ENCODE peak calls at places on chromosomes 13 and 19, in seven cellular contexts. W, V, D, B, Z, A and N are unnamed samples.

GRCh38 chr19:16134510-16134909 is 9.0 kb upstream of the HSH2D start:
- DNase-seq in D (no peak), Z (no peak), A (no peak), W (no peak), V (no peak), B (no peak), N (no peak)

GRCh38 chr13:35857769-35858168 is 273.4 kb downstream of the DCLK1 start:
- DNase-seq in Z (no peak), V (peak; percentile 42), B (no peak), W (no peak), A (no peak), D (peak; percentile 23), N (no peak)

GRCh38 chr19:39506944-39507714 is 7.8 kb upstream of the SELENOV start:
- DNase-seq in V (peak; percentile 57), W (no peak), A (no peak), D (peak; percentile 84), B (no peak), Z (peak; percentile 99), N (peak; percentile 82)

GRCh38 chr13:53004605-53005004 is 24.0 kb upstream of the OLFM4 start:
- DNase-seq in V (no peak), B (no peak), A (no peak), Z (no peak), W (no peak), D (no peak), N (no peak)

GRCh38 chr19:4447327-4448146 is 10.1 kb downstream of the UBXN6 start:
- DNase-seq in D (no peak), W (no peak), A (no peak), Z (no peak), V (no peak), B (no peak), N (no peak)

GRCh38 chr13:51822106-51822840 is 18.3 kb upstream of the DHRS12 start:
- DNase-seq in A (no peak), B (no peak), D (no peak), W (no peak), Z (no peak), V (no peak), N (no peak)

GRCh38 chr13:75762066-75762937 is 126.2 kb downstream of the LMO7 start:
- DNase-seq in D (no peak), A (no peak), W (no peak), Z (no peak), B (no peak), V (no peak), N (no peak)

GRCh38 chr13:99380921-99381645 is 73.9 kb upstream of the GPR183 start:
- DNase-seq in B (no peak), V (no peak), D (no peak), A (peak; percentile 42), W (no peak), Z (no peak), N (no peak)

GRCh38 chr13:20711301-20712044 is 8.0 kb downstream of the IL17D start:
- DNase-seq in Z (peak; percentile 22), V (no peak), W (no peak), D (no peak), B (no peak), A (no peak), N (no peak)

GRCh38 chr13:50467156-50467814 is 376.2 kb downstream of the DLEU7 start:
- DNase-seq in D (no peak), W (no peak), B (no peak), A (no peak), V (no peak), Z (no peak), N (no peak)

GRCh38 chr19:2270572-2271515 is 11.1 kb downstream of the PEAK3 start:
- DNase-seq in Z (peak; percentile 46), V (peak; percentile 38), W (peak; percentile 26), D (peak; percentile 96), B (peak; percentile 62), A (no peak), N (peak; percentile 78)

GRCh38 chr19:11963566-11964355 is 1.1 kb upstream of the ZNF763 start:
- DNase-seq in W (no peak), B (peak; percentile 64), Z (no peak), D (peak; percentile 89), V (peak; percentile 20), A (peak; percentile 47), N (peak; percentile 30)

GRCh38 chr19:58558623-58559274 is 338 bp upstream of the UBE2M start:
- DNase-seq in Z (peak; percentile 93), D (peak; percentile 94), W (peak; percentile 78), B (peak; percentile 98), V (no peak), A (peak; percentile 99), N (peak; percentile 97)

GRCh38 chr13:99320693-99321481 is 13.7 kb upstream of the GPR183 start:
- DNase-seq in Z (no peak), W (peak; percentile 69), B (no peak), V (peak; percentile 52), A (no peak), D (peak; percentile 55), N (peak; percentile 98)

GRCh38 chr13:94435604-94436226 is 43.8 kb downstream of the DCT start:
- DNase-seq in V (peak; percentile 46), B (no peak), W (peak; percentile 17), A (no peak), Z (peak; percentile 26), D (peak; percentile 62), N (peak; percentile 29)

GRCh38 chr19:38270587-38271167 is 6.3 kb downstream of the SPINT2 start:
- DNase-seq in A (no peak), B (no peak), W (no peak), V (no peak), D (peak; percentile 23), Z (peak; percentile 99), N (no peak)

GRCh38 chr19:2207991-2208860 is 27.9 kb downstream of the PLEKHJ1 start:
- DNase-seq in D (peak; percentile 93), W (peak; percentile 59), V (peak; percentile 24), A (no peak), B (no peak), Z (no peak), N (peak; percentile 41)

GRCh38 chr19:54955356-54955755 is 8.0 kb upstream of the NLRP7 start:
- DNase-seq in Z (no peak), B (no peak), A (no peak), D (no peak), V (no peak), W (no peak), N (no peak)

GRCh38 chr19:3604987-3605343 is 1.7 kb downstream of the TBXA2R start:
- DNase-seq in W (no peak), V (no peak), Z (no peak), D (no peak), A (no peak), B (no peak), N (no peak)

GRCh38 chr13:110583178-110583865 is 21.8 kb upstream of the RAB20 start:
- DNase-seq in A (no peak), V (no peak), W (no peak), D (no peak), B (no peak), Z (no peak), N (no peak)

GRCh38 chr19:56885173-56885679 is 44.7 kb upstream of the PEG3 start:
- DNase-seq in D (no peak), V (no peak), W (no peak), B (no peak), Z (no peak), A (no peak), N (no peak)

GRCh38 chr13:110914293-110915056 is 394 bp downstream of the ANKRD10 start:
- DNase-seq in A (peak; percentile 54), V (peak; percentile 40), B (no peak), Z (peak; percentile 28), W (no peak), D (peak; percentile 83), N (peak; percentile 77)

GRCh38 chr19:29269641-29270040 is 56.7 kb upstream of the UQCRFS1 start:
- DNase-seq in A (no peak), Z (no peak), D (no peak), W (no peak), B (no peak), V (no peak), N (no peak)

GRCh38 chr13:24355103-24355502 is 45.7 kb downstream of the C1QTNF9 start:
- DNase-seq in A (no peak), B (no peak), W (no peak), D (no peak), V (no peak), Z (no peak), N (no peak)

GRCh38 chr13:113087923-113088690 is 17.5 kb upstream of the F7 start:
- DNase-seq in V (no peak), D (no peak), B (no peak), A (no peak), W (no peak), Z (no peak), N (no peak)

GRCh38 chr13:93318538-93318937 is 91.9 kb downstream of the GPC6 start:
- DNase-seq in V (no peak), D (no peak), W (no peak), Z (no peak), A (no peak), B (no peak), N (no peak)

GRCh38 chr13:46521921-46522691 is 30.9 kb upstream of the LRCH1 start:
- DNase-seq in V (no peak), D (no peak), Z (no peak), B (no peak), A (no peak), W (no peak), N (peak; percentile 53)

GRCh38 chr13:94479559-94480095 is at the start of gene DCT:
- DNase-seq in B (no peak), Z (no peak), A (no peak), D (no peak), W (no peak), V (no peak), N (no peak)

GRCh38 chr13:86282450-86282849 is 483.2 kb upstream of the SLITRK6 start:
- DNase-seq in Z (no peak), A (no peak), D (no peak), B (no peak), W (no peak), V (no peak), N (no peak)

GRCh38 chr13:49635599-49636433 is 7.5 kb downstream of the ARL11 start:
- DNase-seq in V (no peak), B (no peak), W (no peak), Z (no peak), A (no peak), D (no peak), N (no peak)

GRCh38 chr13:33060815-33061214 is 44.6 kb downstream of the KL start:
- DNase-seq in B (no peak), A (no peak), V (no peak), Z (no peak), D (no peak), W (no peak), N (no peak)